ENCODE peak calls at places on chromosomes 2 and 18, in ten cellular contexts. F is brain microvascular endothelial cell, S is stomach, O is astrocyte of the spinal cord, C is choroid plexus epithelial cell, H is IMR-90, M is lower lobe of right lung, Q is colonic mucosa, X is fibroblast of mammary gland, I is cardiac fibroblast. R is an unnamed sample.
A peak's percentile ranks its signal among the peaks of the same experiment; 100 is the strongest.

GRCh38 chr2:150528861-150529801 is 41.7 kb upstream of the RND3 start:
- DNase-seq in S (no peak), C (peak; percentile 88), M (no peak), O (peak; percentile 64), X (peak; percentile 73), F (peak; percentile 53), I (peak; percentile 86), Q (no peak), H (peak; percentile 79), R (peak; percentile 80)

GRCh38 chr2:199315299-199316179 is 142.2 kb downstream of the SATB2 start:
- DNase-seq in F (peak; percentile 27), S (no peak), X (peak; percentile 64), H (peak; percentile 80), I (peak; percentile 60), Q (peak; percentile 53), M (no peak), O (peak; percentile 79), C (peak; percentile 50), R (peak; percentile 29)

GRCh38 chr2:159879061-159879604 is 81.1 kb upstream of the CD302 start:
- DNase-seq in O (peak; percentile 65), M (no peak), H (peak; percentile 70), F (peak; percentile 20), S (no peak), X (peak; percentile 64), I (peak; percentile 66), C (peak; percentile 77), Q (no peak), R (peak; percentile 78)

GRCh38 chr2:83191316-83191715 is 1267.8 kb downstream of the SUCLG1 start:
- DNase-seq in C (peak; percentile 46), Q (no peak), S (no peak), I (no peak), X (no peak), M (no peak), F (peak; percentile 11), H (no peak), O (no peak), R (peak; percentile 17)

GRCh38 chr18:57802869-57803118 is 321 bp downstream of the ATP8B1 start:
- DNase-seq in Q (no peak), M (no peak), O (no peak), C (no peak), H (no peak), X (no peak), I (no peak), F (no peak), S (no peak), R (no peak)

GRCh38 chr18:10351221-10351795 is 103.1 kb upstream of the APCDD1 start:
- DNase-seq in C (no peak), M (no peak), Q (no peak), O (no peak), H (peak; percentile 47), X (no peak), F (no peak), I (no peak), S (no peak), R (no peak)

GRCh38 chr2:26477911-26478253 is at the start of gene OTOF:
- DNase-seq in I (peak; percentile 69), S (no peak), F (peak; percentile 37), Q (no peak), O (peak; percentile 11), C (peak; percentile 52), H (peak; percentile 68), X (peak; percentile 80), M (no peak), R (peak; percentile 78)

GRCh38 chr2:216090369-216090786 is 8.7 kb downstream of the TMEM169 start:
- DNase-seq in S (no peak), F (peak; percentile 37), C (no peak), M (no peak), Q (no peak), H (peak; percentile 53), O (peak; percentile 48), I (peak; percentile 38), X (no peak), R (no peak)

GRCh38 chr2:29238497-29238896 is 123.3 kb downstream of the CLIP4 start:
- DNase-seq in S (no peak), X (peak; percentile 40), H (peak; percentile 17), C (peak; percentile 70), F (peak; percentile 34), O (no peak), Q (no peak), I (peak; percentile 55), M (no peak), R (peak; percentile 45)
- TF ChIP-seq CTCF in S (peak; percentile 16), X (peak; percentile 73), H (peak; percentile 61), C (peak; percentile 96), F (peak; percentile 82), O (peak; percentile 69), Q (no peak), I (peak; percentile 97), M (peak; percentile 40), R (peak; percentile 78)

DNA sequence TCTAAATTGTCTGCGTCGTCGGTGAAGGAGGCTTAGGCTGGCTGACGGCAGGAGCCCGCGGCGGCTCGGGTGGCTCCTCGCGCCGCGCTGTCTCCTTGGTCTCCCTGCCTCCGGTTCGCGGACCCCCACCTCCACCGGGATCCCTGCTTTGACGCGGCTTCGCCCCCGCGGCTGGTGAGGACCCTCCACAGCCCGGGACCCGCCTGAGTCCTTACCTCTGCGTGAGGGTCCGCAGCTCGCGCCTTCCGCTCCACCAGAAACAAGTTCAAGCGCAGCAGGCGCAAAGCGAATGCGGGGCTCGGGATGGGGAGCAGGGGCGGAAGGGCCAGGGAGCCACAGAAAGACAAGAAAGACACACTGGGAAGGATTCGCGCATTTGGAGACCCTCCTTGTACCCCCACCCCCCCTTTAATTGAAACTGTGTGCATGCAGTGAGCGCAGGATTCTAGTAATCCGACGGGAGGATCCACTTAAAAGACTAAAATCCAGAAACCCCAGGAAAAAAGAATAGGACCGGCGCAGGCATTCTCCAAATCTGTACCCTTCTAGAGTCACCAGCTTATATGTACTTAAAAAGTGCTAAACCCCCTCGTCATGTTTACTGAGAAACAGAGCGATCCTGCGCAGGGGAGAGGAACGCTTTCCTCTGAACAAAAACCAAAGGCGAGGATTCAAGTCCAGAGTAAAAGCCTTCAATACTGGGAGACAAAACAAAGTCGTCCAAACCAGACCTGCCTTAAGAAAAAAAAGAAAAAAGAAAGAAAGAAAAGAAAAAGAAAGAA is 3.8 kb downstream of the PTGR3 start:
- DNase-seq in O (peak; percentile 65), H (peak; percentile 23), F (no peak), Q (no peak), X (no peak), M (no peak), S (no peak), I (no peak), C (no peak), R (no peak)
- H3K4me3 ChIP-seq in O (peak overlapping the region; percentile 90), H (peak overlapping the region; percentile 66), F (peak overlapping the region; percentile 49), Q (peak overlapping the region; percentile 39), X (peak overlapping the region; percentile 45), M (peak overlapping the region; percentile 54), S (peak overlapping the region; percentile 53), I (peak overlapping the region; percentile 34), C (peak overlapping the region; percentile 56), R (peak overlapping the region; percentile 38)

GRCh38 chr2:238464389-238464788 is 37.7 kb downstream of the ASB1 start:
- DNase-seq in M (no peak), S (peak; percentile 18), X (no peak), C (no peak), I (no peak), F (no peak), O (no peak), Q (no peak), H (no peak), R (no peak)

GRCh38 chr2:238461491-238461890 is 34.8 kb downstream of the ASB1 start:
- DNase-seq in Q (no peak), I (no peak), M (no peak), O (no peak), S (no peak), F (no peak), C (no peak), H (no peak), X (no peak), R (no peak)

GRCh38 chr2:238461051-238461450 is 34.3 kb downstream of the ASB1 start:
- DNase-seq in H (no peak), Q (no peak), F (no peak), S (no peak), M (no peak), I (no peak), X (no peak), C (no peak), O (no peak), R (no peak)

GRCh38 chr2:238461916-238462315 is 35.2 kb downstream of the ASB1 start:
- DNase-seq in S (no peak), M (no peak), Q (no peak), C (no peak), H (no peak), X (no peak), F (no peak), I (no peak), O (no peak), R (no peak)

GRCh38 chr2:238462782-238463396 is 36.2 kb downstream of the ASB1 start:
- DNase-seq in X (peak; percentile 78), C (peak; percentile 79), F (peak; percentile 56), Q (no peak), I (peak; percentile 82), S (no peak), M (no peak), H (peak; percentile 58), O (peak; percentile 72), R (peak; percentile 76)
- TF ChIP-seq CTCF in X (peak; percentile 80), C (peak; percentile 61), F (peak; percentile 48), Q (peak; percentile 67), I (peak; percentile 58), S (peak; percentile 75), M (peak; percentile 77), H (peak; percentile 76), O (peak; percentile 64), R (peak; percentile 75)

GRCh38 chr2:146414456-146414855 is 1430.4 kb upstream of the ACVR2A start:
- DNase-seq in I (no peak), X (no peak), C (no peak), M (no peak), F (no peak), Q (no peak), O (no peak), S (no peak), H (no peak), R (no peak)

GRCh38 chr2:146415291-146415690 is 1429.5 kb upstream of the ACVR2A start:
- DNase-seq in Q (no peak), X (no peak), M (no peak), I (no peak), S (no peak), H (no peak), F (no peak), O (no peak), C (no peak), R (no peak)

GRCh38 chr2:146412625-146413024 is 1432.2 kb upstream of the ACVR2A start:
- DNase-seq in S (no peak), M (no peak), H (no peak), O (no peak), Q (no peak), I (no peak), C (no peak), X (no peak), F (no peak), R (no peak)

GRCh38 chr2:146417942-146418341 is 1426.9 kb upstream of the ACVR2A start:
- DNase-seq in Q (no peak), I (no peak), M (no peak), S (no peak), X (no peak), F (no peak), O (no peak), C (peak; percentile 6), H (no peak), R (no peak)

DNA sequence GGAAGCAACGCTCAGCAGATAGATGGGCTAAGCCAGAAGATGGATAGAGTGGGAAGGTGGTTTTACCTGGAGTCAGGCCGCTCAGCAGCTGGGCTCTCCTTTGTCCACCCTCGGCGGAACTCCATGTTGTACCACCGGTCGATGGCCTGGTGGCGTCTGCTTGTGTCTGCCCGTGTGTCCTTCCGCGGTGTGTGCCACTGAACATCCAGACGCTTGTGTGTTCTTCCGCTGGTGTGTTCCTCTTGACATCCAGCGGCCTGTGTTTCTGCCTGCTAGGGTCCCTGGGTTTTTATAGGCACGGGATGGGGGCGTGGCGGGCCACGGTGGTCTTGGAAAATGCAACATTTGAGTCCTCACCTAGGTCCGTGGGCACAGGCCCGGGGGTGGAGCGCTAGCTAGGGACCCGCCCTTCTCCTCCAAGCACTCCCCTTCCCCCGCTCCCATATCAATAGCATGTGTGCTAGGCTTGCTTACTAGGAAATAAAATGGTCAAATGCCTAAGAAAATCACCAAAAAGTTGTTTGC is 1431.7 kb upstream of the ACVR2A start:
- DNase-seq in M (no peak), X (no peak), H (no peak), F (no peak), I (no peak), Q (no peak), S (no peak), C (no peak), O (no peak), R (no peak)
- H3K4me3 ChIP-seq in M (no peak overlapping the region), X (no peak overlapping the region), H (no peak overlapping the region), F (no peak overlapping the region), I (no peak overlapping the region), Q (no peak overlapping the region), S (no peak overlapping the region), C (no peak overlapping the region), O (no peak overlapping the region), R (no peak overlapping the region)